ENCODE peak calls at places on chromosomes 16 and 17, in four cellular contexts. A, L, C and I are unnamed samples.

GRCh38 chr17:4463818-4464501 is 30.2 kb downstream of the SPNS3 start:
- DNase-seq in L (no peak), C (no peak), A (no peak), I (no peak)

GRCh38 chr16:88719267-88719932 is 13.1 kb downstream of the CTU2 start:
- DNase-seq in C (peak), L (no peak), A (no peak), I (no peak)

GRCh38 chr17:65055280-65055707 is 1.2 kb downstream of the GNA13 start:
- DNase-seq in L (no peak), C (no peak), A (no peak), I (no peak)

GRCh38 chr16:49366669-49367068 is 6.9 kb upstream of the C16orf78 start:
- DNase-seq in C (no peak), A (no peak), L (no peak), I (no peak)

GRCh38 chr16:4588961-4589360 is 25.7 kb downstream of the UBALD1 start:
- DNase-seq in L (no peak), C (no peak), A (no peak), I (no peak)

GRCh38 chr17:75641343-75641742 is 8.1 kb downstream of the SMIM5 start:
- DNase-seq in L (no peak), A (no peak), C (no peak), I (no peak)

GRCh38 chr16:10228779-10229178 is 46.6 kb upstream of the GRIN2A start:
- DNase-seq in A (no peak), L (no peak), C (no peak), I (no peak)

GRCh38 chr17:45019177-45019711 is 32.2 kb downstream of the DCAKD start:
- DNase-seq in C (peak), A (peak), L (peak), I (no peak)

GRCh38 chr16:8677481-8677880 is 3.1 kb downstream of the ABAT start:
- DNase-seq in C (no peak), L (no peak), A (no peak), I (no peak)

GRCh38 chr17:46822388-46822921 is 4.0 kb upstream of the WNT3 start:
- DNase-seq in A (no peak), L (peak), C (no peak), I (no peak)

GRCh38 chr16:49460786-49461470 is 87.3 kb downstream of the C16orf78 start:
- DNase-seq in A (no peak), L (no peak), C (no peak), I (no peak)

GRCh38 chr17:55648086-55648485 is 74.6 kb downstream of the TMEM100 start:
- DNase-seq in A (no peak), L (no peak), C (no peak), I (no peak)

GRCh38 chr17:40284085-40284713 is 3.5 kb upstream of the CDC6 start:
- DNase-seq in C (no peak), L (no peak), A (no peak), I (no peak)

GRCh38 chr17:180380-181212 is 854 bp downstream of the DOC2B start:
- DNase-seq in A (no peak), C (peak), L (no peak), I (no peak)

GRCh38 chr17:3043737-3044365 is 19.6 kb downstream of the OR1D5 start:
- DNase-seq in C (no peak), A (no peak), L (no peak), I (no peak)

GRCh38 chr16:88595101-88595500 is 24.9 kb downstream of the ZC3H18 start:
- DNase-seq in L (no peak), C (no peak), A (no peak), I (no peak)

GRCh38 chr16:54136276-54136625 is 150.3 kb downstream of the IRX3 start:
- DNase-seq in L (no peak), C (no peak), A (no peak), I (no peak)

GRCh38 chr17:5516060-5516792 is 29.9 kb downstream of the MIS12 start:
- DNase-seq in L (no peak), A (no peak), C (no peak), I (no peak)

GRCh38 chr17:50596191-50597037 is 35.9 kb downstream of the CACNA1G start:
- DNase-seq in C (no peak), L (peak), A (no peak), I (no peak)

GRCh38 chr16:16992986-16993783 is 477.6 kb downstream of the XYLT1 start:
- DNase-seq in A (no peak), L (no peak), C (no peak), I (no peak)

GRCh38 chr17:68424861-68425260 is 32.4 kb downstream of the WIPI1 start:
- DNase-seq in C (no peak), L (no peak), A (no peak), I (no peak)

GRCh38 chr16:54655171-54655590 is 275.5 kb upstream of the IRX5 start:
- DNase-seq in A (no peak), C (peak), L (no peak), I (no peak)

GRCh38 chr17:2892305-2892971 is 96.2 kb downstream of the RAP1GAP2 start:
- DNase-seq in A (no peak), L (no peak), C (no peak), I (no peak)

GRCh38 chr17:20191066-20191465 is 181.9 kb downstream of the SPECC1 start:
- DNase-seq in A (no peak), C (no peak), L (no peak), I (no peak)

GRCh38 chr17:80010283-80010858 is 25.3 kb downstream of the TBC1D16 start:
- DNase-seq in C (no peak), L (no peak), A (no peak), I (no peak)

GRCh38 chr17:51607512-51607911 is 347.2 kb downstream of the UTP18 start:
- DNase-seq in L (no peak), C (no peak), A (no peak), I (no peak)

GRCh38 chr16:69276143-69277115 is 34.7 kb upstream of the VPS4A start:
- DNase-seq in A (no peak), L (no peak), C (peak), I (no peak)